ENCODE peak calls at places on chromosome 5, in seven cellular contexts. R, N, F, J, V, H and G are unnamed samples.

GRCh38 chr5:124262443-124262842 is 484.0 kb downstream of the ZNF608 start:
- DNase-seq in R (no peak), N (no peak), F (no peak), J (no peak), V (no peak), H (no peak), G (no peak)

GRCh38 chr5:168015506-168015905 is 275.9 kb upstream of the WWC1 start:
- DNase-seq in R (no peak), N (no peak), F (peak), J (no peak), V (no peak), H (peak), G (no peak)

GRCh38 chr5:125227333-125228075 is 481.1 kb upstream of the ZNF608 start:
- DNase-seq in R (no peak), N (no peak), F (no peak), J (no peak), V (peak), H (peak), G (peak)

GRCh38 chr5:141692919-141693848 is 11.2 kb upstream of the ARAP3 start:
- DNase-seq in R (no peak), N (no peak), F (no peak), J (peak), V (peak), H (no peak), G (no peak)

GRCh38 chr5:64853777-64854176 is 85.0 kb downstream of the CWC27 start:
- DNase-seq in R (no peak), N (no peak), F (no peak), J (no peak), V (no peak), H (no peak), G (no peak)

GRCh38 chr5:172078726-172079345 is 72.4 kb upstream of the FBXW11 start:
- DNase-seq in R (no peak), N (peak), F (no peak), J (no peak), V (no peak), H (no peak), G (no peak)

GRCh38 chr5:75640395-75640794 is 29.1 kb downstream of the ANKDD1B start:
- DNase-seq in R (peak), N (no peak), F (peak), J (no peak), V (peak), H (peak), G (no peak)

GRCh38 chr5:126603402-126603991 is 2.8 kb downstream of the PHAX start:
- DNase-seq in R (no peak), N (no peak), F (no peak), J (no peak), V (no peak), H (no peak), G (no peak)

GRCh38 chr5:75622564-75622963 is 11.3 kb downstream of the ANKDD1B start:
- DNase-seq in R (peak), N (no peak), F (no peak), J (no peak), V (peak), H (no peak), G (no peak)

GRCh38 chr5:56612759-56613158 is 202.6 kb upstream of the MAP3K1 start:
- DNase-seq in R (no peak), N (no peak), F (no peak), J (peak), V (no peak), H (no peak), G (peak)

GRCh38 chr5:149408252-149409099 is 29.4 kb upstream of the IL17B start:
- DNase-seq in R (no peak), N (no peak), F (no peak), J (no peak), V (no peak), H (no peak), G (no peak)

GRCh38 chr5:123285122-123286011 is 137.8 kb downstream of the CEP120 start:
- DNase-seq in R (no peak), N (no peak), F (no peak), J (no peak), V (peak), H (peak), G (no peak)

GRCh38 chr5:118397231-118397630 is 591.1 kb downstream of the DTWD2 start:
- DNase-seq in R (no peak), N (no peak), F (no peak), J (no peak), V (no peak), H (no peak), G (no peak)

GRCh38 chr5:76691470-76692273 is 24.3 kb upstream of the F2R start:
- DNase-seq in R (peak), N (no peak), F (no peak), J (peak), V (peak), H (peak), G (no peak)

GRCh38 chr5:59039003-59039295 is 456.1 kb downstream of the RAB3C start:
- DNase-seq in R (no peak), N (no peak), F (no peak), J (no peak), V (no peak), H (peak), G (no peak)

GRCh38 chr5:169169786-169170185 is 131.2 kb downstream of the SLIT3 start:
- DNase-seq in R (no peak), N (no peak), F (no peak), J (no peak), V (no peak), H (no peak), G (no peak)

GRCh38 chr5:142357469-142358090 is 32.8 kb upstream of the SPRY4 start:
- DNase-seq in R (no peak), N (peak), F (no peak), J (no peak), V (peak), H (no peak), G (no peak)